ENCODE peak calls at places on chromosomes 11 and 22, in six cellular contexts. S is mammary epithelial cell, U is fibroblast of the aortic adventitia, C is GDM1, G is NCI-H748 treated with DMSO at 0.1 percent for 48 hours, N is fibroblast of the conjunctiva. L is an unnamed sample.

GRCh38 chr22:46972901-46973831 is 210.7 kb downstream of the TBC1D22A start:
- DNase-seq in C (no peak), G (no peak), N (no peak), S (no peak), U (no peak), L (no peak)

GRCh38 chr11:3169235-3169951 is 4.3 kb upstream of the OSBPL5 start:
- DNase-seq in G (no peak), U (peak; percentile 57), N (no peak), C (no peak), S (peak; percentile 69), L (peak; percentile 31)

GRCh38 chr22:46801331-46801811 is 38.9 kb downstream of the TBC1D22A start:
- DNase-seq in C (no peak), N (no peak), G (peak; percentile 77), S (no peak), U (no peak), L (no peak)

GRCh38 chr11:134385774-134386565 is 26.1 kb downstream of the B3GAT1 start:
- DNase-seq in S (no peak), G (peak; percentile 66), C (no peak), U (no peak), N (no peak), L (no peak)

GRCh38 chr11:84117394-84117793 is 831.2 kb upstream of the CCDC90B start:
- DNase-seq in G (no peak), N (no peak), C (no peak), U (peak; percentile 11), S (no peak), L (no peak)

GRCh38 chr11:21564813-21565212 is 628.1 kb upstream of the ANO5 start:
- DNase-seq in S (no peak), C (no peak), N (no peak), U (no peak), G (no peak), L (no peak)

GRCh38 chr11:123475478-123475877 is 45.4 kb downstream of the GRAMD1B start:
- DNase-seq in S (no peak), U (peak; percentile 42), G (no peak), C (no peak), N (peak; percentile 10), L (peak; percentile 15)

GRCh38 chr11:28704801-28705200 is 596.6 kb downstream of the METTL15 start:
- DNase-seq in G (no peak), U (no peak), S (no peak), C (no peak), N (no peak), L (no peak)

GRCh38 chr22:22884010-22884887 is 3.4 kb upstream of the IGLL5 start:
- DNase-seq in U (peak; percentile 63), C (peak; percentile 70), N (peak; percentile 44), G (peak; percentile 29), S (peak; percentile 37), L (no peak)

GRCh38 chr11:125593113-125593761 is 585 bp downstream of the STT3A start:
- DNase-seq in N (no peak), C (no peak), U (peak; percentile 52), G (peak; percentile 39), S (peak; percentile 52), L (no peak)

GRCh38 chr11:62857541-62857982 is 18.2 kb upstream of the WDR74 start:
- DNase-seq in S (peak; percentile 27), C (no peak), G (no peak), N (no peak), U (no peak), L (no peak)

GRCh38 chr11:69464621-69464960 is 16.9 kb upstream of the LINC01488 start:
- DNase-seq in G (no peak), S (no peak), C (no peak), U (no peak), N (no peak), L (no peak)

GRCh38 chr11:120516461-120517389 is 5.2 kb downstream of the GRIK4 start:
- DNase-seq in S (no peak), N (no peak), U (no peak), C (no peak), G (no peak), L (no peak)

GRCh38 chr11:102771351-102771750 is 9.1 kb downstream of the MMP10 start:
- DNase-seq in C (no peak), N (no peak), S (no peak), G (no peak), U (no peak), L (no peak)

GRCh38 chr11:72446929-72447753 is 12.8 kb upstream of the CLPB start:
- DNase-seq in C (peak; percentile 27), S (peak; percentile 61), G (peak; percentile 60), N (peak; percentile 57), U (peak; percentile 80), L (peak; percentile 21)

GRCh38 chr11:28836285-28837081 is 728.3 kb downstream of the METTL15 start:
- DNase-seq in S (peak; percentile 88), G (no peak), N (peak; percentile 60), U (peak; percentile 98), C (no peak), L (peak; percentile 94)

GRCh38 chr22:48432721-48433518 is 1394.8 kb downstream of the BRD1 start:
- DNase-seq in G (no peak), C (no peak), N (no peak), U (no peak), S (no peak), L (no peak)

GRCh38 chr22:46791201-46791731 is 28.8 kb downstream of the TBC1D22A start:
- DNase-seq in N (no peak), U (peak; percentile 59), C (no peak), S (no peak), G (no peak), L (no peak)

GRCh38 chr11:11577246-11577855 is 44.5 kb downstream of the GALNT18 start:
- DNase-seq in G (no peak), C (peak; percentile 32), S (no peak), U (peak; percentile 15), N (no peak), L (no peak)

GRCh38 chr11:75014129-75014528 is 25.4 kb downstream of the NEU3 start:
- DNase-seq in N (peak; percentile 31), G (no peak), S (peak; percentile 36), U (peak; percentile 79), C (no peak), L (peak; percentile 12)

GRCh38 chr11:122108192-122108799 is 7.7 kb downstream of the BLID start:
- DNase-seq in C (no peak), S (no peak), N (no peak), U (peak; percentile 73), G (no peak), L (no peak)

GRCh38 chr11:62875698-62876483 is 4.8 kb upstream of the SLC3A2 start:
- DNase-seq in U (no peak), N (no peak), C (no peak), S (no peak), G (no peak), L (no peak)

GRCh38 chr22:50032109-50032871 is 19.7 kb upstream of the IL17REL start:
- DNase-seq in S (no peak), U (no peak), N (no peak), G (no peak), C (no peak), L (no peak)

GRCh38 chr11:1111545-1112212 is 37.0 kb downstream of the MUC2 start:
- DNase-seq in C (no peak), G (no peak), N (no peak), S (no peak), U (no peak), L (no peak)

GRCh38 chr11:83566948-83567347 is 280.8 kb upstream of the CCDC90B start:
- DNase-seq in C (no peak), G (no peak), U (peak; percentile 53), S (peak; percentile 49), N (no peak), L (peak; percentile 35)

GRCh38 chr11:12439615-12440014 is 62.2 kb downstream of the PARVA start:
- DNase-seq in G (peak; percentile 2), N (no peak), C (no peak), U (no peak), S (no peak), L (no peak)

GRCh38 chr22:32801436-32802290 is at the start of gene TIMP3:
- DNase-seq in N (peak; percentile 81), C (no peak), U (peak; percentile 76), S (peak; percentile 66), G (no peak), L (peak; percentile 64)

GRCh38 chr11:65594991-65595920 is at the start of gene KCNK7:
- DNase-seq in C (no peak), U (no peak), S (no peak), N (no peak), G (no peak), L (no peak)

GRCh38 chr11:134516529-134516928 is 104.5 kb upstream of the B3GAT1 start:
- DNase-seq in U (no peak), N (no peak), G (no peak), C (no peak), S (no peak), L (no peak)

GRCh38 chr11:27926469-27926868 is 181.5 kb downstream of the KIF18A start:
- DNase-seq in N (no peak), U (no peak), S (no peak), G (no peak), C (no peak), L (no peak)

GRCh38 chr11:45580399-45580798 is 85.0 kb downstream of the CHST1 start:
- DNase-seq in C (no peak), S (peak; percentile 16), U (peak; percentile 37), G (no peak), N (no peak), L (no peak)

GRCh38 chr11:117045196-117045595 is 53.0 kb downstream of the SIK3 start:
- DNase-seq in N (peak; percentile 80), S (no peak), U (peak; percentile 51), G (no peak), C (no peak), L (no peak)

GRCh38 chr22:40418366-40419201 is 48.2 kb downstream of the SGSM3 start:
- DNase-seq in N (no peak), S (no peak), G (no peak), U (no peak), C (no peak), L (no peak)

GRCh38 chr22:30433773-30434172 is 8.2 kb downstream of the MTFP1 start:
- DNase-seq in N (no peak), G (no peak), S (peak; percentile 40), C (no peak), U (no peak), L (no peak)

GRCh38 chr11:69501891-69502860 is 20.7 kb downstream of the LINC01488 start:
- DNase-seq in N (no peak), G (no peak), S (no peak), C (no peak), U (no peak), L (no peak)

GRCh38 chr11:68432874-68433273 is 27.7 kb upstream of the PPP6R3 start:
- DNase-seq in S (no peak), G (no peak), C (no peak), U (no peak), N (no peak), L (no peak)